ENCODE peak calls at places on chromosomes 3 and 15, in five cellular contexts. B, I, V, U and R are unnamed samples.

GRCh38 chr3:159672728-159673471 is 315.7 kb upstream of the IL12A start:
- DNase-seq in I (no peak), B (no peak), V (peak), U (no peak), R (no peak)

GRCh38 chr3:167913218-167913902 is 177.8 kb downstream of the SERPINI1 start:
- DNase-seq in I (no peak), B (peak), V (peak), U (peak), R (no peak)

GRCh38 chr3:146156060-146156459 is 4.9 kb downstream of the PLOD2 start:
- DNase-seq in V (peak), B (no peak), I (no peak), U (no peak), R (no peak)

GRCh38 chr3:45547202-45547701 is 47.3 kb upstream of the LIMD1 start:
- DNase-seq in U (no peak), I (peak), B (no peak), V (no peak), R (no peak)

GRCh38 chr3:160450846-160451245 is 1.3 kb upstream of the TRIM59 start:
- DNase-seq in U (no peak), I (no peak), V (peak), B (peak), R (no peak)

GRCh38 chr3:126083511-126083912 is 412 bp downstream of the SLC41A3 start:
- DNase-seq in U (peak), B (peak), I (peak), V (peak), R (peak)

GRCh38 chr3:52366527-52366926 is 50.4 kb downstream of the DNAH1 start:
- DNase-seq in V (no peak), B (no peak), I (peak), U (no peak), R (no peak)

GRCh38 chr15:93803406-93803805 is 428.0 kb upstream of the MCTP2 start:
- DNase-seq in B (no peak), I (no peak), V (no peak), U (peak), R (no peak)

GRCh38 chr15:47409038-47409437 is 308.3 kb upstream of the SEMA6D start:
- DNase-seq in V (no peak), B (peak), U (no peak), I (peak), R (no peak)

GRCh38 chr3:134317106-134317947 is 56.9 kb downstream of the AMOTL2 start:
- DNase-seq in I (no peak), V (no peak), B (peak), U (peak), R (no peak)

GRCh38 chr3:16496408-16497222 is 16.9 kb downstream of the RFTN1 start:
- DNase-seq in U (peak), B (peak), V (no peak), I (no peak), R (peak)

GRCh38 chr3:195151866-195152526 is 119.0 kb downstream of the XXYLT1 start:
- DNase-seq in V (peak), B (peak), U (peak), I (no peak), R (no peak)

GRCh38 chr3:115713247-115713646 is 89.9 kb downstream of the GAP43 start:
- DNase-seq in B (no peak), V (peak), U (no peak), I (peak), R (no peak)

GRCh38 chr3:81823882-81824395 is 62.5 kb upstream of the GBE1 start:
- DNase-seq in I (peak), U (no peak), B (no peak), V (no peak), R (peak)

GRCh38 chr15:44788748-44789147 is 52.4 kb downstream of the TRIM69 start:
- DNase-seq in V (no peak), I (no peak), B (no peak), U (peak), R (no peak)

GRCh38 chr3:15646924-15647511 is 45.5 kb downstream of the BTD start:
- DNase-seq in V (peak), I (no peak), B (peak), U (peak), R (no peak)

GRCh38 chr15:78103406-78104118 is 11.2 kb downstream of the SH2D7 start:
- DNase-seq in U (no peak), I (no peak), B (no peak), V (no peak), R (peak)

GRCh38 chr15:35151782-35152181 is 66.7 kb upstream of the NANOGP8 start:
- DNase-seq in V (no peak), B (no peak), U (no peak), I (no peak), R (no peak)

GRCh38 chr3:151305081-151305777 is 11.4 kb downstream of the GPR87 start:
- DNase-seq in I (no peak), V (peak), U (peak), B (peak), R (no peak)